ENCODE peak calls at places on chromosomes 11 and 22, in seven cellular contexts. Z, A, E, O, I, W and C are unnamed samples.
A peak's percentile ranks its signal among the peaks of the same experiment; 100 is the strongest.

GRCh38 chr22:30439226-30439625 is 13.7 kb downstream of the MTFP1 start:
- DNase-seq in Z (no peak), A (no peak), E (no peak), O (no peak), I (no peak), W (no peak), C (no peak)

GRCh38 chr11:105673089-105673488 is 63.2 kb downstream of the GRIA4 start:
- DNase-seq in Z (no peak), A (no peak), E (peak; percentile 19), O (peak; percentile 34), I (peak; percentile 61), W (no peak), C (peak; percentile 34)

GRCh38 chr11:78266451-78266850 is 77.7 kb downstream of the USP35 start:
- DNase-seq in Z (no peak), A (no peak), E (no peak), O (no peak), I (no peak), W (no peak), C (no peak)

GRCh38 chr22:37714634-37715033 is 17.8 kb downstream of the TRIOBP start:
- DNase-seq in Z (no peak), A (no peak), E (no peak), O (no peak), I (no peak), W (no peak), C (no peak)

GRCh38 chr11:57161351-57161750 is 20.4 kb upstream of the LRRC55 start:
- DNase-seq in Z (no peak), A (no peak), E (no peak), O (no peak), I (no peak), W (no peak), C (no peak)

GRCh38 chr22:24190566-24191208 is 9.4 kb downstream of the SUSD2 start:
- DNase-seq in Z (no peak), A (peak; percentile 56), E (no peak), O (no peak), I (no peak), W (peak; percentile 13), C (no peak)

GRCh38 chr11:121894581-121894980 is 221.4 kb downstream of the BLID start:
- DNase-seq in Z (no peak), A (no peak), E (no peak), O (peak; percentile 81), I (no peak), W (no peak), C (no peak)

GRCh38 chr11:18352581-18352980 is 30.2 kb downstream of the GTF2H1 start:
- DNase-seq in Z (no peak), A (no peak), E (no peak), O (peak; percentile 39), I (no peak), W (no peak), C (no peak)

GRCh38 chr11:118916842-118917388 is 8.8 kb downstream of the BCL9L start:
- DNase-seq in Z (no peak), A (no peak), E (no peak), O (no peak), I (peak; percentile 52), W (peak; percentile 75), C (no peak)

GRCh38 chr11:102438311-102439062 is 14.1 kb downstream of the TMEM123 start:
- DNase-seq in Z (no peak), A (peak; percentile 73), E (no peak), O (no peak), I (no peak), W (no peak), C (no peak)

GRCh38 chr22:36052505-36052941 is 23.9 kb upstream of the RBFOX2 start:
- DNase-seq in Z (no peak), A (no peak), E (peak; percentile 32), O (peak; percentile 91), I (no peak), W (no peak), C (no peak)

GRCh38 chr22:16387088-16387487 is 205.5 kb downstream of the CCT8L2 start:
- DNase-seq in Z (no peak), A (peak; percentile 8), E (no peak), O (no peak), I (no peak), W (no peak), C (no peak)

GRCh38 chr11:84381666-84382065 is 1095.5 kb upstream of the CCDC90B start:
- DNase-seq in Z (no peak), A (no peak), E (no peak), O (no peak), I (no peak), W (no peak), C (no peak)

GRCh38 chr11:118132385-118133151 is 20.1 kb downstream of the SCN4B start:
- DNase-seq in Z (no peak), A (peak; percentile 35), E (no peak), O (no peak), I (no peak), W (no peak), C (no peak)

GRCh38 chr22:37910863-37911262 is 4.8 kb downstream of the MICALL1 start:
- DNase-seq in Z (no peak), A (no peak), E (no peak), O (no peak), I (no peak), W (no peak), C (no peak)

GRCh38 chr11:70526116-70527045 is 128.1 kb downstream of the CTTN start:
- DNase-seq in Z (no peak), A (peak; percentile 84), E (no peak), O (no peak), I (no peak), W (no peak), C (no peak)

GRCh38 chr22:50607366-50608020 is 6.9 kb downstream of the MAPK8IP2 start:
- DNase-seq in Z (no peak), A (no peak), E (no peak), O (no peak), I (no peak), W (no peak), C (no peak)
- H3K27me3 ChIP-seq in Z (peaks cover 8% of the 10 kb centered on the region), A (peaks cover 32% of the 10 kb centered on the region), E (peaks cover 83% of the 10 kb centered on the region), O (peaks cover 44% of the 10 kb centered on the region), I (no peaks in the 10 kb centered on the region), W (peaks cover 87% of the 10 kb centered on the region), C (peaks cover 64% of the 10 kb centered on the region)

DNA sequence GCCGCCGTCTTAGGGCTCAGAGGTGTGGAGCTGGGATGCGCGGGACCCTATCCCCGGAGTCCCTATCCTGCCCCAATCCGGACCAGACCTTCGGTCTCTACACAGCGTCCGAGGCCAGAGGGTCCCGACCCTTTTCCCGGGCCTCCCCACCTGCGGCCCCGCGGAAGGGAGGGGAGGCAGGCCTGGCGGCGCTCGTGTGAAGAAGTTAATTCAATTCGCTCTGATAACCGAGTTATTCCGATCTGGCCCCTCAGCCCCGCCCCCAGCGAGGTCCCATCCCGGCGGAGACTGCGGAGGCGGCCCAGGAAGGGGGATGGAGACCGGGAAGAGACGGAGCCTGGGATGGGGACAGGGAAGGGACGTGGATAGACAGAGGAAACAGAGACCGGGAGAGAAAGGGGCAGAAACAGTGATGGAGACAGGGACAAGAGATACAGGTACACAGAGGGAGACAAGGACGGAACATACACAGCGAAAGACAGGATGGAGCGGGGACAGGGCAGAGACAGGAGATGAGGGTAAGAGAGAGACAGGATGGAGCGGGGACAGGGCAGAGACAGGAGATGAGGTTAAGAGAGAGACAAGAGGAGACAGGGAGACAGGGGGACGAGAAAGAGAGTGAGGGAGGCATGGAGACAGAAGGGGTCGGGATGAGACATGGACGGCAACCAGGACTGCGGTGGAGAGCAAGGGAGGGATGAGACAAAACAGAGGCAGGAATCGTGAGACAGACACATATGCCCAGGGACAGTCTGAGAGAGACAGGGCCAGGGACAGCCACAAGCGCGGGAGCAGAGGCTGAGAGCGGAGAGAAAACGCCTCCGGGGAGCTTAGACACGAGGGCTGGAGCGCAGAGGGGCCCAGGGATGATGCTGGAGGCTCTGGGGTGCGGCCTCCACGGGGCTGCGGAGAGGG is 598 bp upstream of the PHOX2A start:
- DNase-seq in Z (no peak), A (peak; percentile 64), E (no peak), O (no peak), I (no peak), W (no peak), C (no peak)
- H3K27me3 ChIP-seq in Z (peaks cover 11% of the 10 kb centered on the region), A (peaks cover 85% of the 10 kb centered on the region), E (peaks cover 65% of the 10 kb centered on the region), O (peaks cover 98% of the 10 kb centered on the region), I (peaks cover 27% of the 10 kb centered on the region), W (peaks cover 97% of the 10 kb centered on the region), C (peaks cover 79% of the 10 kb centered on the region)

GRCh38 chr11:2750101-2750509 is 50.3 kb upstream of the KCNQ1OT1 start:
- DNase-seq in Z (no peak), A (peak; percentile 46), E (no peak), O (no peak), I (no peak), W (peak; percentile 12), C (no peak)

GRCh38 chr11:2752923-2753322 is 53.1 kb upstream of the KCNQ1OT1 start:
- DNase-seq in Z (no peak), A (peak; percentile 29), E (no peak), O (no peak), I (no peak), W (no peak), C (no peak)

GRCh38 chr11:2750601-2751522 is 51.1 kb upstream of the KCNQ1OT1 start:
- DNase-seq in Z (no peak), A (peak; percentile 56), E (no peak), O (no peak), I (peak; percentile 63), W (peak; percentile 12), C (no peak)

GRCh38 chr11:2752204-2752772 is 52.5 kb upstream of the KCNQ1OT1 start:
- DNase-seq in Z (no peak), A (peak; percentile 23), E (peak; percentile 86), O (no peak), I (no peak), W (peak; percentile 5), C (no peak)

GRCh38 chr11:2751523-2752203 is 51.9 kb upstream of the KCNQ1OT1 start:
- DNase-seq in Z (no peak), A (peak; percentile 59), E (no peak), O (no peak), I (no peak), W (peak; percentile 7), C (no peak)
- H3K27me3 ChIP-seq in Z (no peaks in the 10 kb centered on the region), A (no peaks in the 10 kb centered on the region), E (peaks cover 2% of the 10 kb centered on the region), O (peaks cover 30% of the 10 kb centered on the region), I (no peaks in the 10 kb centered on the region), W (no peaks in the 10 kb centered on the region), C (peaks cover 27% of the 10 kb centered on the region)

GRCh38 chr11:26043665-26044064 is 288.3 kb upstream of the ANO3 start:
- DNase-seq in Z (no peak), A (no peak), E (no peak), O (no peak), I (no peak), W (no peak), C (no peak)

GRCh38 chr11:26048271-26048670 is 283.7 kb upstream of the ANO3 start:
- DNase-seq in Z (no peak), A (no peak), E (no peak), O (no peak), I (no peak), W (no peak), C (no peak)

GRCh38 chr11:26045082-26045481 is 286.8 kb upstream of the ANO3 start:
- DNase-seq in Z (no peak), A (no peak), E (no peak), O (peak; percentile 63), I (no peak), W (no peak), C (no peak)

GRCh38 chr11:26042113-26042512 is 289.8 kb upstream of the ANO3 start:
- DNase-seq in Z (no peak), A (no peak), E (no peak), O (no peak), I (no peak), W (no peak), C (no peak)

DNA sequence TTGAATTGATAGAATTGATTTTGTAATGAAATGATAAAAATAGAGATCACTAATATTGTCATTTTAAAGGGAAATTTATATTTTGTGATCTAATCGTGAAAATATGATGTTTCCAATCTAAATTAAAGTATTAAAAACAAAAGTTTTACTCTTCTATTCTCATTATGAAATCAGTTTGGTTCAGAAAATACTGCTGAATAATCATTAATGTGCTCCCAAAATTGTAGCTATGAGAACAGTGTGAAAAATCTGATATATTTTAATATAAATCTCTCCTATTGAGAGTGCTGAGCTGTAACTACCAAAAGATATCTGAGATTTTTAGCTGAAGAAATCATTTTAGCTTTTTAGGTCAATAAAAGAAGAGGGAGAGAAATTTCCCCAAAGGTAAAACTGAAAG is 287.5 kb upstream of the ANO3 start:
- DNase-seq in Z (no peak), A (no peak), E (no peak), O (no peak), I (no peak), W (no peak), C (no peak)
- H3K27me3 ChIP-seq in Z (no peaks in the 10 kb centered on the region), A (no peaks in the 10 kb centered on the region), E (no peaks in the 10 kb centered on the region), O (no peaks in the 10 kb centered on the region), I (peaks cover 3% of the 10 kb centered on the region), W (no peaks in the 10 kb centered on the region), C (no peaks in the 10 kb centered on the region)